ENCODE peak calls at places on chromosomes 11 and 22, in four cellular contexts. K is HCT116, O is HepG2, S is K562. Y is an unnamed sample.

GRCh38 chr11:121487191-121487590 is 34.4 kb upstream of the SORL1-AS1 start:
- DNase-seq in K (no peak), O (no peak), S (no peak), Y (no peak)

GRCh38 chr11:21921151-21921550 is 271.7 kb upstream of the ANO5 start:
- DNase-seq in S (no peak), K (no peak), O (no peak), Y (no peak)

GRCh38 chr11:10604340-10604748 is 35.9 kb upstream of the LYVE1 start:
- DNase-seq in K (no peak), S (no peak), O (peak; percentile 83), Y (no peak)

GRCh38 chr11:103234974-103235373 is 125.7 kb downstream of the DYNC2H1 start:
- DNase-seq in K (no peak), S (no peak), O (no peak), Y (no peak)

GRCh38 chr11:121894581-121894980 is 221.4 kb downstream of the BLID start:
- DNase-seq in K (no peak), O (no peak), S (no peak), Y (no peak)

GRCh38 chr11:114876231-114876630 is 197.9 kb downstream of the NXPE2 start:
- DNase-seq in K (no peak), S (no peak), O (no peak), Y (no peak)

GRCh38 chr11:72080326-72081183 is at the start of the genes LRRC51 and NUMA1:
- DNase-seq in K (peak; percentile 100), O (peak; percentile 99), S (peak; percentile 100), Y (peak; percentile 100)

GRCh38 chr22:32660292-32660691 is 141.2 kb upstream of the TIMP3 start:
- DNase-seq in S (peak; percentile 63), O (peak; percentile 78), K (peak; percentile 37), Y (peak; percentile 4)

GRCh38 chr22:49151256-49152131 is 676.2 kb downstream of the BRD1 start:
- DNase-seq in K (no peak), S (no peak), O (no peak), Y (no peak)

GRCh38 chr11:22516136-22516535 is 109.5 kb downstream of the FANCF start:
- DNase-seq in O (no peak), K (no peak), S (no peak), Y (no peak)

GRCh38 chr22:30280495-30280894 is 8.8 kb downstream of the CASTOR1 start:
- DNase-seq in O (no peak), K (no peak), S (no peak), Y (no peak)

GRCh38 chr22:36395061-36395849 is 7.5 kb upstream of the MYH9 start:
- DNase-seq in O (no peak), K (no peak), S (no peak), Y (no peak)

GRCh38 chr11:133898031-133898769 is 52.9 kb upstream of the SPATA19 start:
- DNase-seq in S (no peak), O (no peak), K (no peak), Y (no peak)

GRCh38 chr11:14184548-14184947 is 174.4 kb downstream of the RRAS2 start:
- DNase-seq in K (no peak), S (no peak), O (peak; percentile 5), Y (no peak)

GRCh38 chr22:49634006-49634772 is 193.5 kb downstream of the BRD1 start:
- DNase-seq in O (no peak), S (no peak), K (no peak), Y (no peak)

GRCh38 chr11:75069473-75069872 is 27.2 kb downstream of the OR2AT4 start:
- DNase-seq in S (no peak), K (no peak), O (no peak), Y (no peak)

GRCh38 chr11:75313457-75314272 is 37.8 kb downstream of the ARRB1 start:
- DNase-seq in K (no peak), S (peak; percentile 82), O (no peak), Y (no peak)

GRCh38 chr11:6354651-6355485 is 34.6 kb upstream of the CAVIN3 start:
- DNase-seq in O (peak; percentile 46), S (no peak), K (no peak), Y (no peak)

GRCh38 chr11:2271077-2271326 is 614 bp upstream of the ASCL2 start:
- DNase-seq in S (no peak), K (no peak), O (no peak), Y (no peak)

GRCh38 chr11:68311155-68312116 is 955 bp upstream of the LRP5 start:
- DNase-seq in K (no peak), O (no peak), S (no peak), Y (no peak)

GRCh38 chr11:94926698-94927237 is 46.6 kb downstream of the CWC15 start:
- DNase-seq in O (no peak), S (no peak), K (no peak), Y (no peak)

GRCh38 chr11:75786101-75786736 is 17.6 kb downstream of the DGAT2 start:
- DNase-seq in S (no peak), K (no peak), O (peak; percentile 58), Y (no peak)

GRCh38 chr22:46688949-46689348 is 49.1 kb downstream of the CERK start:
- DNase-seq in K (no peak), S (no peak), O (no peak), Y (no peak)

GRCh38 chr22:40462195-40462988 is 92.0 kb downstream of the SGSM3 start:
- DNase-seq in K (no peak), S (no peak), O (peak; percentile 9), Y (no peak)

GRCh38 chr22:39148727-39149535 is 3.5 kb downstream of the CBX7 start:
- DNase-seq in K (no peak), S (no peak), O (no peak), Y (no peak)
- TF ChIP-seq TCF7L2 in K (no peak), S (no peak), O (no peak), Y (no peak)

DNA sequence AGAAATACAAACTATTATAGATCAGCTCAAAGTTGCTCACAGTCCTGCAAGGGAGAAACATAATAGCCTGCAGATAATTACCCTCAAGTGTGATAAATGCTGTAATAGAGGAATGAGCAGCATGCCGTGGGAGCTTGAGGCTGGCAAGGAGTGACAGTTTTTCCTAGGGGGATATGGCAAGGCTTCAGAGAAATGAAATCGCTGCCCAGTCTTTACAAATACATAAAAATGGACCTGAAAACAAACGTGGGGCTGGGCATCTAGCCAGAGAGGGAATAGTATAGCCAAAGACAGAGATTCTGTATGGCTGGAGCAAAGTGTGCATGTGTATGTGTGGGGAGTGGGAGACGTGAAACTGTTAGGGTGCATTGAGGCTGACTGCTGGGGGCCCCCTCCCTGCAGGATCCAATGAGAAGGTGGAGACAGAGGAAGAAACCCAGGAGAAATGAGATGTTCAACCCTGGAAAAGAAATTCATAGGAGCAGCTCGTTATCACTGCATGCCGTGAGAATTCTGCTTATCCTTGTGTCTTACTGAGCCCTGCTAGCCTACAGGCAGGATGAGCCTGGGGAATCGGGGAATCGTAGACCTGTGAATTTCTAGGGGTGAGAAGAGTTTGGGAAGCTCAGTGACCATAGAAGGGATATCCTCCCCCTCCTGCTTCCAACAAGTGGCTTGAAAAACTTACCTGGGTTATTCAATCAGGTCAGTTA is 167.0 kb downstream of the LDLRAD3 start:
- DNase-seq in K (no peak), O (no peak), S (no peak), Y (no peak)
- H3K4me3 ChIP-seq in K (no peak overlapping the region), O (no peak overlapping the region), S (no peak overlapping the region), Y (no peak overlapping the region)

GRCh38 chr11:119496997-119497396 is 74.0 kb upstream of the THY1 start:
- DNase-seq in S (no peak), O (no peak), K (no peak), Y (no peak)
- TF ChIP-seq TCF7L2 in S (no peak), O (no peak), K (no peak), Y (no peak)

DNA sequence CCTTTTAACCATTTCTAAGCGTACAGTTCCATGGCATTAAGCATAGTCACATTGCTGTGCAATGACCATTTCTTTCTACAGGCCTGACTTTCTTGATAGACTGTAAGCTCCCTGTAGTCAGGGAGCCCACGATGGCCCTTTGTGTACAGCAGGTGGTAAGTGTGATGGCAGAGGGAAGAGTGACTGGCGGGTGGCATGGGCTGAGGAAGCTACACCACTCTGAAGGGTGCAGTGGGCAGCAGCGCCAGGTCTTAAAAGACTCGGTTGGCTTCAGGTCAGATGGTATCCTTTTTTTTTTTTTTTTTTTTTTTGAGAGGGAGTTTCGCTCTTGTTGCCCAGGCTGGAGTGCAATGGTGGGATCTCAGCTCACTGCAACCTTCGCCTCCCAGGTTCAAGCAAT is 1.6 kb downstream of the PPM1F start:
- DNase-seq in S (no peak), K (no peak), O (no peak), Y (no peak)
- H3K4me3 ChIP-seq in S (no peak overlapping the region), K (no peak overlapping the region), O (no peak overlapping the region), Y (no peak overlapping the region)

DNA sequence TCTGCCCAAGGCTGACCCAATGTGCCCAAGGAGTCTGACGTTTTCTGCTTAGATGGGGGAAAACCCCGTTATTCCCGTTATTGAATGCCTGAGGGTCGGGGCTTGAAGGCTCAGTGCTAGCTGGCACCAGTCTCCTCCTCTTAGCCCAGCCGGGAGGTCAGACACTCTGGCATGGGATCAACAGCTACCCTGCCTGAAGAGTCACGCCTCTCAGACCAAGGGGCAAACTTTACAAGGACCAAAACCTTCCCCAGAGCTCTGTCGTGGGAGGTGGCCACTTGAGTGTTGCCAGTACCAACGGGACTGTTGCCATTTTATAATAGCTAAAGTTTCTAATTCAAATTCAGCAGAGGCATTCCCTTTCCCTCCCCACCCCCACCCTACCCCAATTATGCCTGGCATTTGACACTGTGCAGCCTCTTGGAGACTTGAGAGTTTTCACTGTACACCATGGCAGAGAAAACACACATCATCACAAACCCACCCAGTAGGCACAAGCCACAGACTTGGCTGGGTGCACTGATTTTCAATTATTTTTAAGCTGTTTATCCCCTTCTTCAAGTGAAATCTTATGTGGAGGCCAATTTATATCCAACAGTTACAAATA is 137.4 kb upstream of the SYT13 start:
- DNase-seq in S (no peak), O (no peak), K (no peak), Y (no peak)
- TF ChIP-seq TCF7L2 in S (no peak), O (no peak), K (no peak), Y (no peak)

DNA sequence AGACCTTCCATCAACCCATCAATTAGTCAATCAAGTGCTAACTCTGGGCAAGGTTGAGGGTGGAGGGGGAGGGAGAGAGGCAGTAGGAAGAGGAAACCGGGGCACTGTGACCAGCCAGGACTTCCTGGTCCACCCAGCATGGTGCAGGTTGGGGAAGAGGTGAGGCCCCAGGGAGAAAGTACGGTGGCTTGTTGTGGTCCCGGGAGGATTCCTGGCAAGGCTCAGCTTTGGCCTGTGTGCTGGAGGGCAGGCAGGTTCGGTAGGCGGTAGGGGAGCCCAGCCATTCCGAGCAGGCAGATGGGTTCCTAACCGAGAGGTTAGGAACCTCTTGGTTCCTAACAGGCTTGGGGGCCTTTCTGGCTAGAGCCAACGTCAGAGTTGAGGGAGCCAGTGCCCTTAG is 10.8 kb downstream of the ST14 start:
- DNase-seq in O (no peak), S (no peak), K (no peak), Y (no peak)
- H3K4me3 ChIP-seq in O (no peak overlapping the region), S (no peak overlapping the region), K (no peak overlapping the region), Y (no peak overlapping the region)

DNA sequence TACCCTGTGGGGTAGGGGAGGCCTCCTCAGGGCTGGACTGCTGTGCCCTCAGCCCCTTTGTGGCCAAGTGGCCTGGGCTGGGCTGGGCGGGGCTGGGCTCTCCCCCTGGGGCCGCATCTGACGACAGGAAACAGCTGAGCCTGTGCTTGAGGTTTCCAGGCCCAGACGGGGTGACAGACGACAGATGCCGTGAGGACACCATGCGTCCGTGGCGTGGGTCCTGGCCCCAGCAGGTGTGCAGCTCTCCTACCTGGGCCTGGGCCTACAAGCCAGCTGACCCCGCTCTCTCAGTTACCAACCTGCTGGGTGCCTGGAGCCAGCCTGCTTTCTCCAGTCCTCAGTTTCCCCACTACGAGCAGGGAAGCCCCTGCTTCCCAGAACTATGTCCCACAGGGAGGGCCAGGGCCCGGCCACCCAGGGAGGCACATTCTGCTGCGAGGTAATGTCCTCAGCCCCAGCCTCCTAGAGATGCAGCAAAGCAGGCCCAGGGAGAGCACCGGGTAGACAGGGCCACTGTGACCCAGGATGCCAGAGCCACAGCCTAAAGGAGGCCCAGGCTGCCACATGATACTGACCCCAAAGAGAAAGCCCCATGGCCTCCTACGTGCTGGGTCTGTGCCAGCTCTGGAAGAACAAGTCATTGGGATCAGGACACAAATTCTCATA is 181.3 kb downstream of the IGLL1 start:
- DNase-seq in K (no peak), O (no peak), S (no peak), Y (no peak)
- TF ChIP-seq TCF7L2 in K (no peak), O (no peak), S (no peak), Y (no peak)